ENCODE peak calls at places on chromosomes 16 and 17, in four cellular contexts. D is IMR-90, W is OCI-LY7, H is PC-3. K is an unnamed sample.

GRCh38 chr16:7731121-7731520 is 398.5 kb downstream of the RBFOX1 start:
- DNase-seq in D (no peak), W (no peak), H (no peak), K (no peak)

GRCh38 chr16:4217246-4218131 is 24.4 kb downstream of the SRL start:
- DNase-seq in D (peak; percentile 27), W (no peak), H (no peak), K (no peak)

GRCh38 chr17:2232244-2232638 is 71.3 kb downstream of the SMG6 start:
- DNase-seq in D (peak; percentile 96), W (no peak), H (no peak), K (no peak)

GRCh38 chr16:72723781-72724180 is 324.1 kb downstream of the ZFHX3 start:
- DNase-seq in D (peak; percentile 51), W (no peak), H (peak; percentile 77), K (no peak)

GRCh38 chr16:27738596-27738995 is 188.7 kb downstream of the KATNIP start:
- DNase-seq in D (no peak), W (no peak), H (no peak), K (no peak)

GRCh38 chr16:7086842-7087616 is 245.6 kb upstream of the RBFOX1 start:
- DNase-seq in D (no peak), W (no peak), H (peak; percentile 1), K (peak; percentile 41)

GRCh38 chr17:62619413-62620155 is 7.9 kb upstream of the MRC2 start:
- DNase-seq in D (no peak), W (no peak), H (no peak), K (no peak)

GRCh38 chr17:81514735-81515529 is 2.3 kb upstream of the ACTG1 start:
- DNase-seq in D (peak; percentile 82), W (peak; percentile 82), H (peak; percentile 89), K (peak; percentile 84)

GRCh38 chr16:89922477-89922883 is 662 bp upstream of the TUBB3 start:
- DNase-seq in D (peak; percentile 91), W (peak; percentile 60), H (peak; percentile 84), K (peak; percentile 71)

GRCh38 chr16:85148959-85149358 is 36.7 kb upstream of the CIBAR2 start:
- DNase-seq in D (no peak), W (no peak), H (peak; percentile 39), K (no peak)

GRCh38 chr16:71933913-71934696 is 38.8 kb downstream of the IST1 start:
- DNase-seq in D (peak; percentile 79), W (no peak), H (peak; percentile 38), K (no peak)

GRCh38 chr17:40460585-40460975 is 17.3 kb downstream of the IGFBP4 start:
- DNase-seq in D (no peak), W (no peak), H (peak; percentile 8), K (no peak)

GRCh38 chr16:81445143-81445922 is 725 bp downstream of the CMIP start:
- DNase-seq in D (peak; percentile 19), W (peak; percentile 67), H (no peak), K (peak; percentile 73)

GRCh38 chr16:83409347-83409746 is 398.4 kb upstream of the HSBP1 start:
- DNase-seq in D (no peak), W (no peak), H (no peak), K (no peak)

GRCh38 chr17:38967290-38967738 is at the start of gene FBXO47:
- DNase-seq in D (peak; percentile 38), W (peak; percentile 93), H (no peak), K (peak; percentile 100)

GRCh38 chr17:58172369-58173071 is 5.7 kb downstream of the OR4D2 start:
- DNase-seq in D (peak; percentile 4), W (peak; percentile 49), H (peak; percentile 75), K (peak; percentile 86)

GRCh38 chr16:81831722-81832126 is 52.6 kb downstream of the PLCG2 start:
- DNase-seq in D (no peak), W (peak; percentile 95), H (no peak), K (peak; percentile 34)

GRCh38 chr17:8946476-8946875 is 19.0 kb downstream of the PIK3R5 start:
- DNase-seq in D (peak; percentile 2), W (no peak), H (no peak), K (no peak)

DNA sequence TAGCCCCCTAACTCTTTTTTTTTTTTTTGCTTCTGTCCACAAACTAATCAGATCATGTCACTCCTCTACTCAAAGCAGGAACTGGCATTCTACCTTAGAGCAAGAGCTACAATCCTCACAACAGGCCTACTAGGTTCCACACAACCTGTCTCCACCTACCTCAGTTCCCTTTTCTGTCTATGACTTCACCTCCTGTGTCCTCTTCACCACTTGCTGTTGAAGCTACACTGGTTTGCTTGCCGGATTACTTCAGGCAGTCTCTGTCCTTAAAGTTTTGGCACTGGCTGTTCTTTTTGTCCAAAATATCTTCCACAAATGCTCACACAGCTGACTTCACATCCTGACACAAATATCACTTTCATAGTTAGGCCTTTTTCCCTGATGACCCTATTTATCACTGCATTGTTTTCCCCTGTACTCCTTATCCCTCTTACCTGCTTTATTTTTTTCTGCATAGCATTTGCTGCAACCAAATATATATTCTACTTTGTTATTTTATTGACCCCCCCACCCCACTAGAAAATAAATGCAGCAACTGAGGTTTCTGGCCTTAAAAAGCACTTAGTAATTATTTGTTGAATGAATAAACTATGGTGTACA is 72.0 kb downstream of the KANSL1 start:
- DNase-seq in D (no peak), W (peak; percentile 25), H (no peak), K (no peak)
- H3K4me1 ChIP-seq in D (peaks cover 7% of the 10 kb centered on the region), W (peaks cover 22% of the 10 kb centered on the region), H (no peaks in the 10 kb centered on the region), K (peaks cover 77% of the 10 kb centered on the region)

GRCh38 chr16:56357291-56357764 is 68.0 kb downstream of the AMFR start:
- DNase-seq in D (peak; percentile 63), W (no peak), H (peak; percentile 11), K (peak; percentile 8)
- H2AFZ ChIP-seq in D (peak overlapping the region; percentile 95), W (no peak overlapping the region), H (peak overlapping the region; percentile 73), K (peak overlapping the region; percentile 84)

GRCh38 chr17:79922161-79922569 is 82.9 kb upstream of the CBX4 start:
- DNase-seq in D (no peak), W (no peak), H (no peak), K (no peak)
- H3K4me1 ChIP-seq in D (no peaks in the 10 kb centered on the region), W (no peaks in the 10 kb centered on the region), H (peaks cover 29% of the 10 kb centered on the region), K (no peaks in the 10 kb centered on the region)

GRCh38 chr16:50425044-50425443 is 56.3 kb upstream of the BRD7 start:
- DNase-seq in D (no peak), W (no peak), H (no peak), K (no peak)
- H2AFZ ChIP-seq in D (no peak overlapping the region), W (no peak overlapping the region), H (no peak overlapping the region), K (no peak overlapping the region)

GRCh38 chr16:70777973-70778406 is 23.0 kb downstream of the VAC14 start:
- DNase-seq in D (peak; percentile 31), W (no peak), H (no peak), K (no peak)
- H3K4me1 ChIP-seq in D (peaks cover 3% of the 10 kb centered on the region), W (no peaks in the 10 kb centered on the region), H (no peaks in the 10 kb centered on the region), K (peaks cover 3% of the 10 kb centered on the region)

GRCh38 chr16:48810803-48811453 is 200.9 kb upstream of the N4BP1 start:
- DNase-seq in D (no peak), W (no peak), H (no peak), K (peak; percentile 52)
- H2AFZ ChIP-seq in D (no peak overlapping the region), W (no peak overlapping the region), H (no peak overlapping the region), K (peak overlapping the region; percentile 84)

DNA sequence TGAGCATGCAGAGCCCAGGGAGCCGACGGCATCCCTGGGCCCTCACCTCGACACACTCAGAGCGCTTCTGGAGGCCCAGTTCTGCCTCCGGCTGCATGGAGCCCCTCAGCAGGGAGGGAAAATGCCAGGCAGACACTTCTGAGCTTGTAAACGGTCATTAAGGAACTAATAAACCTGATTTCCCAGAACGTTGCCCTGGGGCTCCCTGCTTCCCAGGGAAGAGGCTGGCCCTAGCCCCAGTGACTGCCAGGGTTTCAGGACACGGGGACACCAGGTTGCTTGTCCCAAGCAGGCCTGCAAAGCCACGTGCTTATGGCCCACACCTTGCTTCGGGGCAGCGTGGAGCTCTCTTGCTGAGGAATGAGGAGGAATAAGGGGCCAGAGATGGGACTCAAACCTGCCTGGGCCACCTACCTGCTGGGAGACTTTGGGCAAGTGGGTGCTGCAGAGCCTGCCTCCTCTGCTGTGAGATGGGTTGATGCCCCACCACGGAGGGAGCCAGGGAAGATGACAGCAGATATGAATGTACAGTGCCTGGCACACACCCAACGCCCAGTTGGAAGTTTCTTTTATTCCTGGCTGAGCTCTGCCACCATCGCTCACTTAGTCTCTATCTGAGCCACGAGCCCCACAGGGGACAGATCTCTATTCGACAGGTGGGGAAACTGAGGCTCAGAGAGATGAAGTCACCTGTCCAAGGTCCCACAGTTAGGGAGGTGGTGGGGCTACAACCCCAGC is 5.4 kb downstream of the RHBDF2 start:
- DNase-seq in D (no peak), W (no peak), H (no peak), K (no peak)
- H3K4me1 ChIP-seq in D (peaks cover 34% of the 10 kb centered on the region), W (peaks cover 91% of the 10 kb centered on the region), H (peaks cover 39% of the 10 kb centered on the region), K (peaks cover 28% of the 10 kb centered on the region)